ENCODE peak calls at places on chromosomes 3 and 15, in seven cellular contexts. E is K562, G is SK-N-SH, F is GM12891, W is HepG2, J is GM12878, R is H1. I is an unnamed sample.

GRCh38 chr3:53236112-53236841 is 19.5 kb downstream of the TKT start:
- DNase-seq in E (peak; percentile 54), G (no peak), F (no peak), W (peak; percentile 52), J (no peak), R (no peak), I (peak; percentile 29)

GRCh38 chr3:146496726-146497125 is 27.4 kb upstream of the PLSCR2 start:
- DNase-seq in E (peak; percentile 41), G (no peak), F (no peak), W (no peak), J (no peak), R (no peak), I (no peak)

GRCh38 chr3:51759203-51759602 is 19.8 kb downstream of the IQCF6 start:
- DNase-seq in E (no peak), G (no peak), F (no peak), W (no peak), J (no peak), R (no peak), I (no peak)

GRCh38 chr15:26738996-26739395 is 33.9 kb downstream of the GABRB3 start:
- DNase-seq in E (no peak), G (no peak), F (no peak), W (no peak), J (no peak), R (no peak), I (no peak)

GRCh38 chr15:73370151-73370550 is 1.4 kb upstream of the HCN4 start:
- DNase-seq in E (no peak), G (no peak), F (no peak), W (no peak), J (no peak), R (no peak), I (no peak)

GRCh38 chr3:32140943-32141342 is 34.5 kb downstream of the GPD1L start:
- DNase-seq in E (peak; percentile 33), G (no peak), F (no peak), W (no peak), J (no peak), R (no peak), I (no peak)

GRCh38 chr3:83706669-83707068 is 1252.1 kb upstream of the CADM2 start:
- DNase-seq in E (no peak), G (no peak), F (no peak), W (no peak), J (no peak), R (no peak), I (no peak)

GRCh38 chr15:96285306-96285705 is 45.2 kb upstream of the NR2F2 start:
- DNase-seq in E (no peak), G (no peak), F (no peak), W (no peak), J (no peak), R (no peak), I (no peak)

GRCh38 chr3:129933471-129933870 is 40.0 kb upstream of the TMCC1 start:
- DNase-seq in E (no peak), G (no peak), F (no peak), W (no peak), J (no peak), R (no peak), I (no peak)

GRCh38 chr15:65887565-65887964 is 18.3 kb downstream of the RAB11A start:
- DNase-seq in E (no peak), G (no peak), F (no peak), W (no peak), J (no peak), R (no peak), I (no peak)

GRCh38 chr15:41780266-41780665 is 6.0 kb downstream of the MAPKBP1 start:
- DNase-seq in E (no peak), G (no peak), F (no peak), W (peak; percentile 79), J (no peak), R (no peak), I (no peak)

GRCh38 chr15:64521726-64522164 is 61.4 kb downstream of the ZNF609 start:
- DNase-seq in E (no peak), G (peak; percentile 61), F (no peak), W (peak; percentile 78), J (no peak), R (no peak), I (no peak)

GRCh38 chr3:69472093-69472492 is 86.2 kb upstream of the FRMD4B start:
- DNase-seq in E (no peak), G (no peak), F (no peak), W (no peak), J (no peak), R (no peak), I (no peak)

GRCh38 chr15:26867199-26868007 is 541 bp downstream of the GABRA5 start:
- DNase-seq in E (no peak), G (peak; percentile 71), F (no peak), W (no peak), J (no peak), R (peak; percentile 82), I (no peak)

GRCh38 chr3:71360694-71361093 is 222.8 kb downstream of the FOXP1 start:
- DNase-seq in E (no peak), G (no peak), F (no peak), W (no peak), J (no peak), R (no peak), I (no peak)

GRCh38 chr3:181631901-181632300 is 79.8 kb upstream of the SOX2 start:
- DNase-seq in E (no peak), G (no peak), F (no peak), W (no peak), J (no peak), R (no peak), I (no peak)

GRCh38 chr3:162368377-162368776 is 871.8 kb downstream of the OTOL1 start:
- DNase-seq in E (no peak), G (no peak), F (no peak), W (no peak), J (no peak), R (no peak), I (no peak)

GRCh38 chr15:88378259-88378658 is 88.9 kb downstream of the MRPL46 start:
- DNase-seq in E (no peak), G (no peak), F (no peak), W (no peak), J (no peak), R (no peak), I (no peak)

GRCh38 chr15:90412356-90413194 is 24.5 kb downstream of the IQGAP1 start:
- DNase-seq in E (no peak), G (no peak), F (no peak), W (no peak), J (peak; percentile 72), R (no peak), I (no peak)

GRCh38 chr3:46979958-46980497 is 562 bp downstream of the NBEAL2 start:
- DNase-seq in E (no peak), G (no peak), F (no peak), W (no peak), J (no peak), R (no peak), I (no peak)

GRCh38 chr3:146218880-146219866 is 31.7 kb downstream of the PLSCR4 start:
- DNase-seq in E (peak; percentile 16), G (peak; percentile 24), F (peak; percentile 1), W (peak; percentile 6), J (no peak), R (no peak), I (no peak)

GRCh38 chr3:132006605-132007204 is 28.1 kb downstream of the CPNE4 start:
- DNase-seq in E (peak; percentile 14), G (no peak), F (no peak), W (peak; percentile 25), J (no peak), R (peak; percentile 66), I (no peak)

GRCh38 chr3:61141697-61142096 is 109.6 kb downstream of the FHIT start:
- DNase-seq in E (no peak), G (no peak), F (no peak), W (no peak), J (no peak), R (peak; percentile 47), I (no peak)

GRCh38 chr3:126349071-126349470 is 8.1 kb downstream of the KLF15 start:
- DNase-seq in E (no peak), G (no peak), F (no peak), W (no peak), J (no peak), R (no peak), I (no peak)

GRCh38 chr3:23002846-23003800 is 200.0 kb upstream of the UBE2E2 start:
- DNase-seq in E (no peak), G (no peak), F (no peak), W (no peak), J (no peak), R (no peak), I (no peak)
- TF ChIP-seq POLR2AphosphoS5 in E (no peak), G (no peak), F (no peak), W (no peak), J (no peak), R (no peak), I (no peak)

DNA sequence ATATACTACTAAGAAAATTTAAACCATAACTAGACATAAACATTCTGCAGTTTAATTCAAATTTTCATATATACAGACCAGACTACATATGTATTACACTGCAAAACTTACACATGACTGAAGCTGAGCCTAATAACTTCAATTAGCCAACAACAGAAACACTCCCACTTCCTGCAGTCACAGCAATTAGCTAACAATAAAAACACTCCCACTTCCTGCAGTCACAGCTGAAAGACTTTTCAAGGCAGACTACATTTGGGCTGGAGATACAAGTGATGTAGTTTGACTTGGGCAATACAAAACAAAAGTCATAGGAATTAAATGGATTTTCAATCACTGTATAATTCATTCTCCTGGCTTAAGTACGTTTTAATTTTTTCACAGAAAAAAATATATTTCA is 10.3 kb downstream of the TM2D3 start:
- DNase-seq in E (no peak), G (peak; percentile 35), F (no peak), W (no peak), J (peak; percentile 25), R (no peak), I (no peak)
- TF ChIP-seq TAF1 in E (no peak), G (no peak), F (no peak), W (no peak), J (no peak), R (no peak), I (no peak)

DNA sequence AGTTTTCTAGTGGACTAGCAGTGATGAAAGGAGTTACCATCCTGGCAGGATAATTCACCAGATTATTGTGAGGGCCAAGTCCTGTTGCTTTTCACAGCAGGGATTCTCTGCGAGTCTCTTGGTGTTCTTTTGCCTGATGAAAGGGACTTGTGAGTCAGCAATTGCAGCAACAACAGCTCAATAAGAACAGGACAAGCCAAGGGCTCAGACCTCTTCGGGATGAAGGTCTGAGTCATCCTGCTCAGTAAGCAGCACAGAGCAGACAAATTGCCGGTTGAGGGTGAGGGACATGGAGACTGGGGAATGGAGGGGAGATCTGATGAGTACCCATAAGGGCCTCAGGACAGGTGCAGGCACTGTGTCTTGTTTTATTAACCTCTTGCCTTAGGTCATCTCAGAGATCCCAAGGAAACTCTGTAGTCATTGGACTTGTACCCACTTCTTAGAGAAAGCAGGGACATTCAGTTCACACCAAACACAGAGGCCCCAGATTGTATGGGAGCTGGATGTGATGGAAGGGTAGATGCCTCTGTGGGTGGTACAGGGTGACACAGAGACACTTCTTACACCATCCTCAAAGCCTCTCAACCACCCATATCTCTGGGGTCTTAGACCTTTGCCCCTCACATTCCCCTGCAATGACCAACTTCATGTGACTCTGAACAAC is 173.8 kb upstream of the TLE3 start:
- DNase-seq in E (no peak), G (no peak), F (no peak), W (no peak), J (no peak), R (no peak), I (no peak)
- TF ChIP-seq POLR2AphosphoS5 in E (no peak), G (no peak), F (no peak), W (no peak), J (no peak), R (no peak), I (no peak)

GRCh38 chr15:37165420-37165819 is 65.1 kb upstream of the MEIS2 start:
- DNase-seq in E (no peak), G (no peak), F (no peak), W (no peak), J (no peak), R (no peak), I (no peak)

GRCh38 chr15:37166402-37166801 is 66.1 kb upstream of the MEIS2 start:
- DNase-seq in E (no peak), G (no peak), F (no peak), W (no peak), J (no peak), R (no peak), I (no peak)
- TF ChIP-seq TAF1 in E (no peak), G (no peak), F (no peak), W (no peak), J (no peak), R (no peak), I (no peak)

I was measured in GM12892.